ENCODE peak calls at places on chromosomes 16 and 17, in four cellular contexts. W, Y, J and B are unnamed samples. For H3K9me3, the result is how much of the 10 kb centered on the place peaks cover.

GRCh38 chr17:66663041-66663494 is 171.8 kb upstream of the CACNG5 start:
- DNase-seq in W (no peak), Y (no peak), J (no peak), B (no peak)

GRCh38 chr17:61862105-61862574 is 1.2 kb downstream of the BRIP1 start:
- DNase-seq in W (no peak), Y (no peak), J (no peak), B (no peak)

GRCh38 chr16:12739738-12740137 is 63.9 kb downstream of the CPPED1 start:
- DNase-seq in W (no peak), Y (no peak), J (no peak), B (no peak)

GRCh38 chr17:40615295-40615988 is 32.2 kb downstream of the SMARCE1 start:
- DNase-seq in W (peak), Y (peak), J (no peak), B (no peak)

GRCh38 chr17:55172612-55173011 is 92.1 kb upstream of the HLF start:
- DNase-seq in W (no peak), Y (no peak), J (no peak), B (no peak)

GRCh38 chr16:2786061-2786825 is 1.1 kb downstream of the PRSS33 start:
- DNase-seq in W (peak), Y (no peak), J (no peak), B (no peak)

GRCh38 chr16:30053376-30054015 is 12.1 kb upstream of the ALDOA start:
- DNase-seq in W (peak), Y (no peak), J (no peak), B (no peak)

GRCh38 chr16:54862529-54862928 is 68.1 kb upstream of the IRX5 start:
- DNase-seq in W (no peak), Y (no peak), J (no peak), B (no peak)

GRCh38 chr16:65869261-65869660 is 497.2 kb upstream of the CDH5 start:
- DNase-seq in W (no peak), Y (no peak), J (no peak), B (no peak)

GRCh38 chr17:2814499-2815341 is 18.5 kb downstream of the RAP1GAP2 start:
- DNase-seq in W (peak), Y (peak), J (no peak), B (no peak)

GRCh38 chr16:557463-558297 is 2.5 kb upstream of the PRR35 start:
- DNase-seq in W (no peak), Y (no peak), J (no peak), B (no peak)

GRCh38 chr17:59790936-59791335 is 83.5 kb downstream of the VMP1 start:
- DNase-seq in W (no peak), Y (no peak), J (no peak), B (no peak)

GRCh38 chr16:47056704-47057630 is 83.5 kb upstream of the DNAJA2 start:
- DNase-seq in W (peak), Y (no peak), J (no peak), B (no peak)

GRCh38 chr17:3222505-3222904 is 15.0 kb downstream of the OR1A1 start:
- DNase-seq in W (no peak), Y (no peak), J (no peak), B (no peak)

GRCh38 chr17:78879679-78880186 is 23.3 kb downstream of the CEP295NL start:
- DNase-seq in W (no peak), Y (peak), J (peak), B (no peak)

GRCh38 chr17:39700148-39700987 is 504 bp downstream of the ERBB2 start:
- DNase-seq in W (peak), Y (no peak), J (no peak), B (no peak)

GRCh38 chr17:75507712-75508111 is 7.6 kb downstream of the CASKIN2 start:
- DNase-seq in W (no peak), Y (no peak), J (no peak), B (no peak)

GRCh38 chr17:29148790-29149430 is 31.3 kb downstream of the MYO18A start:
- DNase-seq in W (peak), Y (peak), J (peak), B (peak)

GRCh38 chr16:11470676-11471415 is 115.9 kb downstream of the LITAF start:
- DNase-seq in W (no peak), Y (no peak), J (no peak), B (no peak)

GRCh38 chr16:24635900-24636610 is 93.4 kb upstream of the TNRC6A start:
- DNase-seq in W (no peak), Y (peak), J (no peak), B (no peak)

GRCh38 chr17:39928868-39929651 is 1.5 kb downstream of the LRRC3C start:
- DNase-seq in W (no peak), Y (no peak), J (no peak), B (no peak)

GRCh38 chr17:21532763-21533385 is 156.7 kb downstream of the KCNJ12 start:
- DNase-seq in W (no peak), Y (no peak), J (no peak), B (no peak)

GRCh38 chr17:11264183-11264871 is 23.3 kb downstream of the SHISA6 start:
- DNase-seq in W (no peak), Y (no peak), J (no peak), B (no peak)

GRCh38 chr17:45782889-45783592 is 1.1 kb upstream of the CRHR1 start:
- DNase-seq in W (peak), Y (no peak), J (no peak), B (no peak)

GRCh38 chr17:45785373-45786193 is 1.5 kb downstream of the CRHR1 start:
- DNase-seq in W (peak), Y (no peak), J (no peak), B (no peak)

GRCh38 chr17:45784583-45785372 is 658 bp downstream of the CRHR1 start:
- DNase-seq in W (peak), Y (no peak), J (no peak), B (no peak)

GRCh38 chr17:45784293-45784582 is at the start of gene CRHR1:
- DNase-seq in W (peak), Y (no peak), J (no peak), B (no peak)

GRCh38 chr17:45783593-45784292 is 377 bp upstream of the CRHR1 start:
- DNase-seq in W (peak), Y (no peak), J (no peak), B (no peak)
- H3K4me3 ChIP-seq in W (peak), Y (no peak), J (peak), B (peak)

GRCh38 chr17:82952019-82952418 is 112.2 kb upstream of the ZNF750 start:
- DNase-seq in W (no peak), Y (no peak), J (no peak), B (no peak)
- H3K9me3 ChIP-seq in W (half or more), Y (under half), J (under half), B (under half)

DNA sequence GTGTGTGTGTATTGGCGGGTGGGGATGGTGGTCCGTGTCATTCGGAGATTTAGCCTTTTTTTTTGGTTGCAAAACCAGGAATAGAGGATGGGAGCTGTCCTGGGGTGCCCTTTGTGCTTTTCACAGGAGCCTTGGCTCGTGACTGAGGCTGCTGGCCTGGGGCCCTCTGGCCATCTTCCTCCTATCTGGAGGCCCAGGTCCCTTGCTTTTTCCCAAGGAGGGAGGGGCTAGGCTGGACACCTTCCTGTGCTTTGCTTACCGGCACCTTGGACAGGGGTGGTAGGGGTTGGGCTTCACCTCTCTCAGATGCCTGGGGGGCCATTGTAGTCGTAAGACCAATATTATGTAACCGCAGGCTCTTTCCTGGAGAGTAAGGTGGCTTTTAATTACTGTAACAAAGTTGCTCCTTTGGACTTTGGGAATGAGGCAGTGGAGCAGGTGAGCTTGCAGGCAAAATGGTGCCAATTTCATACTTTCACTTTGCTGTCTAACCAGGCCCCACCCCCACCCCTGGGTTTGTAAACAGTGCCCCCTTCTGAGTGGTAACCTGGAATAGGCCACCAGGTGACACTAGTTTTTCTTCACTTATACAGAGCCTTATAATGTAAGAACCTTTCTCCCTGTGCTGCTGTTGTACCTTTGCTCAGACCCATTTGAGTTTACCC is 1.2 kb downstream of the DYNLL2 start:
- DNase-seq in W (peak), Y (peak), J (no peak), B (no peak)
- TF ChIP-seq CTCF in W (peak), Y (no peak), J (no peak), B (no peak)

GRCh38 chr17:15999974-16000827 is 577 bp downstream of the TTC19 start:
- DNase-seq in W (no peak), Y (no peak), J (no peak), B (no peak)

GRCh38 chr17:15996322-15996721 is 3.2 kb downstream of the ZSWIM7 start:
- DNase-seq in W (no peak), Y (no peak), J (no peak), B (no peak)

GRCh38 chr17:15999141-15999973 is at the start of the genes TTC19 and ZSWIM7:
- DNase-seq in W (peak), Y (peak), J (peak), B (peak)

GRCh38 chr17:16001498-16001897 is 1.9 kb downstream of the TTC19 start:
- DNase-seq in W (no peak), Y (no peak), J (no peak), B (no peak)

GRCh38 chr17:15998031-15998574 is 1.4 kb downstream of the ZSWIM7 start:
- DNase-seq in W (no peak), Y (no peak), J (no peak), B (no peak)
- H3K4me3 ChIP-seq in W (peak), Y (no peak), J (no peak), B (peak)

DNA sequence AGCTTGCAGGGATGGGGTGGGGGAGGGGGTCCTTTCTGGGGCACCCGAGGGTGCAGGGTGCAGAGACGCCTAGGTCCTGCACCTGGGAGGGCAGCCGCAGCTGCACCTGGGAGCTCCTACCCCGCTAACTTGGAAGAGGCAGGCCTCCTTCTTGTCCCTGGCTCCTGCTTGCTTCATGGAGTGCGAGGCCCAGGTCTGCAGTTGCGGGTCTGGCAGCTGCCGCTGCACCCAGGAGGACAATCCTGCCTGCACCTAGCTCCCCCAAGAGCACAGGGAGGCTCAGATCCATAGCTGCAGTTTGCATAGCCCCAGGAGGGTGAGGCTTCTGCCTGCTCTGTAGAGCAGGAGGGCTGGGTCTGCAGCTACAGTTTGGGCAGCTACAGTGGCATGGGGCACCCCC is 26.6 kb downstream of the GNGT2 start:
- DNase-seq in W (no peak), Y (no peak), J (no peak), B (no peak)
- H3K9me3 ChIP-seq in W (half or more), Y (under half), J (under half), B (under half)

GRCh38 chr16:87877942-87878507 is 8.7 kb upstream of the SLC7A5 start:
- DNase-seq in W (peak), Y (no peak), J (no peak), B (no peak)
- TF ChIP-seq CTCF in W (peak), Y (no peak), J (no peak), B (peak)